ENCODE peak calls at places on chromosomes 4 and X, in six cellular contexts. S is fibroblast of lung; G is heart left ventricle; O is upper lobe of right lung; K is CD8-positive, alpha-beta T cell; N is CD4-positive, CD25-positive, alpha-beta regulatory T cell. F is an unnamed sample.

GRCh38 chr4:7929530-7929951 is 10.1 kb downstream of the AFAP1 start:
- DNase-seq in S (no peak), O (peak; percentile 72), N (no peak), G (no peak), K (no peak), F (no peak)

GRCh38 chrX:134760671-134761070 is 102.4 kb upstream of the PLAC1 start:
- DNase-seq in S (no peak), N (no peak), O (no peak), K (no peak), G (no peak), F (no peak)

GRCh38 chr4:148984951-148985350 is 542.7 kb upstream of the NR3C2 start:
- DNase-seq in O (no peak), N (no peak), G (no peak), K (no peak), S (no peak), F (no peak)

GRCh38 chr4:189322426-189322825 is 618.2 kb upstream of the FRG1 start:
- DNase-seq in N (no peak), S (no peak), O (no peak), G (no peak), K (no peak), F (no peak)

GRCh38 chrX:131677655-131678628 is 134.1 kb downstream of the OR13H1 start:
- DNase-seq in O (peak; percentile 64), G (no peak), K (peak; percentile 0), N (peak; percentile 42), S (peak; percentile 30), F (no peak)

GRCh38 chrX:149491812-149492211 is 13.3 kb downstream of the IDS start:
- DNase-seq in N (no peak), G (no peak), O (no peak), S (no peak), K (no peak), F (no peak)

GRCh38 chr4:26937136-26937535 is 76.5 kb downstream of the STIM2 start:
- DNase-seq in S (no peak), O (no peak), N (no peak), G (no peak), K (no peak), F (no peak)

GRCh38 chrX:56975611-56976010 is 19.7 kb downstream of the SPIN3 start:
- DNase-seq in O (no peak), S (no peak), K (no peak), N (no peak), G (no peak), F (no peak)

GRCh38 chr4:185112104-185112503 is 31.0 kb upstream of the SLC25A4 start:
- DNase-seq in K (no peak), S (peak; percentile 97), G (peak; percentile 72), N (no peak), O (no peak), F (no peak)

GRCh38 chrX:27796640-27797257 is 11.0 kb upstream of the MAGEB10 start:
- DNase-seq in G (no peak), K (no peak), O (no peak), N (no peak), S (no peak), F (no peak)

GRCh38 chr4:156169861-156170260 is 216.2 kb upstream of the CTSO start:
- DNase-seq in K (no peak), O (no peak), N (no peak), G (no peak), S (no peak), F (no peak)

GRCh38 chrX:6468716-6469115 is 66.2 kb downstream of the VCX3A start:
- DNase-seq in O (no peak), G (no peak), N (no peak), K (no peak), S (no peak), F (no peak)

GRCh38 chr4:153710681-153711080 is 26.6 kb downstream of the TLR2 start:
- DNase-seq in O (no peak), N (no peak), S (no peak), G (no peak), K (no peak), F (no peak)

GRCh38 chr4:73891739-73892405 is 22.7 kb downstream of the CXCL1 start:
- DNase-seq in S (peak; percentile 93), K (no peak), N (no peak), O (no peak), G (no peak), F (no peak)

GRCh38 chrX:120749141-120749846 is 119.4 kb upstream of the C1GALT1C1 start:
- DNase-seq in S (no peak), N (no peak), O (no peak), G (no peak), K (no peak), F (no peak)

GRCh38 chrX:19655032-19655431 is 139.7 kb upstream of the MAP3K15 start:
- DNase-seq in N (no peak), K (no peak), S (no peak), O (no peak), G (no peak), F (no peak)

GRCh38 chr4:40984051-40984450 is 230.3 kb downstream of the APBB2 start:
- DNase-seq in S (no peak), N (no peak), O (no peak), G (no peak), K (no peak), F (no peak)

GRCh38 chrX:20217279-20217678 is 49.4 kb downstream of the RPS6KA3 start:
- DNase-seq in K (no peak), N (no peak), S (peak; percentile 82), O (no peak), G (no peak), F (peak; percentile 58)

GRCh38 chr4:138576684-138577083 is 334.5 kb upstream of the SLC7A11 start:
- DNase-seq in N (no peak), S (peak; percentile 59), K (no peak), O (no peak), G (no peak), F (no peak)

GRCh38 chr4:16204505-16204904 is 21.8 kb downstream of the TAPT1 start:
- DNase-seq in N (no peak), S (no peak), O (peak; percentile 68), K (no peak), G (no peak), F (no peak)

GRCh38 chrX:11899091-11899490 is 141.1 kb downstream of the MSL3 start:
- DNase-seq in N (no peak), G (no peak), K (no peak), S (peak; percentile 33), O (no peak), F (no peak)

GRCh38 chr4:168769857-168770256 is 240.2 kb downstream of the CBR4 start:
- DNase-seq in O (no peak), N (no peak), K (no peak), G (no peak), S (no peak), F (no peak)

GRCh38 chr4:168765322-168765721 is 244.7 kb downstream of the CBR4 start:
- DNase-seq in K (no peak), S (no peak), N (no peak), O (no peak), G (no peak), F (no peak)

GRCh38 chr4:168765726-168766125 is 244.3 kb downstream of the CBR4 start:
- DNase-seq in G (peak; percentile 38), S (peak; percentile 79), K (no peak), N (no peak), O (no peak), F (no peak)

GRCh38 chr4:168769416-168769815 is 240.6 kb downstream of the CBR4 start:
- DNase-seq in O (no peak), S (peak; percentile 58), K (no peak), N (no peak), G (no peak), F (no peak)

DNA sequence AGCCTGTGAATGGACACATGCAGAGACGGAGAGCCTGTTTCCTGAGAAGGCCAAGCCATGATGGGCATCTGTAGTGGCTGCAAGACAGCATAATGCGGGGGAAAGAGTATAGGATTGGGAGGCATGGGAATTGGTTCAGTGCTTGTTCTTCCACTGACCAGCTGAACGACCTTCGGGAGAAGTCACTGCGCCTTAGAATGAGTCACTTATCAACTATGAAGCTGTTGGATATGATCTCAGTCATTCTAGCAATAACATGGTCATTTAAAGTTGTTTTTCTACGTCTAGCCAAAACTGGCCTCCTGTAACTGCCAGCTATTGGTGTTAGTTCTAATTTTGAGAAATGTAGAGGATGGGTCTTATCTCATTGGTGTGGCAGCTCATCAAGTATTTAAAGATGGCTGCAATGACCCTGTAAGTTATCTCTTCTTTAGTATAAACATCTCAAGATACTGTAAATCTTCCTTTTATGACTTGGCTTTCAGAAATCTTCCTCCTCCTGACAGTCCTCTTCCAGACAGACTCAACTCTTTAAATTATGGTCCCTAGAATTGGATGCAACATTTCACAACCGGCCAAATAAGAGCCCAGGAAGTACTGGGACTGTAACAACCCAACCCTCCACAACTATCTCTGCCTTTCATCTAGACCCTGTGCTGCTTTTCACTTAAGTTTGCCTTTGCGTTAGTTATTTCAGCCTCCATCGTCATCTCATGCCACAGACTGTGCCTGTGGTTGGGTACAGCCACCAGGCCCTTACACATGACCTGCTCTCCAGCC is 243.3 kb downstream of the CBR4 start:
- DNase-seq in K (no peak), O (no peak), S (peak; percentile 84), N (no peak), G (no peak), F (no peak)
- H3K36me3 ChIP-seq in K (no peaks in the 10 kb centered on the region), O (no peaks in the 10 kb centered on the region), S (no peaks in the 10 kb centered on the region), N (no peaks in the 10 kb centered on the region), G (no peaks in the 10 kb centered on the region), F (no peaks in the 10 kb centered on the region)

GRCh38 chrX:1463581-1464281 is 11.0 kb upstream of the ASMTL start:
- DNase-seq in K (no peak), O (peak; percentile 40), S (no peak), G (peak; percentile 3), N (no peak), F (no peak)
- H3K27ac ChIP-seq in K (peak overlapping the region; percentile 63), O (no peak overlapping the region), S (no peak overlapping the region), G (peak overlapping the region; percentile 68), N (peak overlapping the region; percentile 70), F (no peak overlapping the region)

DNA sequence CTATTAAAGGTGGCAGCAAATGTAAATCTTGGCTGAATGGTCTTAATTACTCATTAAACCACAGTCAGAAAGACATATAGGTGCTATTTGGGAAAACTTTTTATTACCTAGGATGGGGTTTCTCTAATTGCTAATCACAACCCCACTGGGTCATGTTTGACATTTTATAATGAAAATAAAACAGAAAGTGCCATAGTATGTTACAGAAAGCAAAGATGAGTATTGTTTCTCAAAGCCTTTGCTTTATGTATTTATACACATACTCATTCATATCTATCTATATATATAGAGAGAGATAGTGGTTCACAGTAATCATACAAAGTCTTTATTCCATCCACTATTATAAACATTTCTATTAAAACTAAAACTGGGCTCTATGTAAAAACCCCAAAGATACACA is 18.2 kb downstream of the TMEM184C start:
- DNase-seq in N (no peak), S (no peak), O (no peak), K (no peak), G (no peak), F (no peak)
- H3K36me3 ChIP-seq in N (peaks cover 83% of the 10 kb centered on the region), S (peaks cover 1% of the 10 kb centered on the region), O (peaks cover 78% of the 10 kb centered on the region), K (peaks cover 35% of the 10 kb centered on the region), G (peaks cover 46% of the 10 kb centered on the region), F (peaks cover 81% of the 10 kb centered on the region)

GRCh38 chr4:6324999-6325790 is 55.5 kb downstream of the WFS1 start:
- DNase-seq in G (peak; percentile 49), O (peak; percentile 82), K (no peak), N (no peak), S (no peak), F (no peak)
- H3K27ac ChIP-seq in G (peak overlapping the region; percentile 86), O (peak overlapping the region; percentile 77), K (no peak overlapping the region), N (no peak overlapping the region), S (no peak overlapping the region), F (no peak overlapping the region)